ENCODE peak calls at places on chromosomes 5 and 9, in eight cellular contexts. W is adrenal gland; P is colonic mucosa; D is IMR-90; K is WERI-Rb-1; A is left ventricle myocardium inferior; G is psoas muscle; F is CD8-positive, alpha-beta T cell. U is an unnamed sample. For H3K27me3, the result is how much of the 10 kb centered on the place peaks cover.

GRCh38 chr5:170611446-170612088 is 107.7 kb downstream of the KCNIP1 start:
- DNase-seq in A (no peak), D (no peak), W (no peak), G (no peak), F (no peak), K (no peak), P (no peak), U (no peak)

GRCh38 chr9:120650352-120650751 is 63.9 kb downstream of the MEGF9 start:
- DNase-seq in G (no peak), D (no peak), P (no peak), K (no peak), A (no peak), W (no peak), F (no peak), U (peak)

GRCh38 chr9:114246558-114246957 is 76.3 kb upstream of the ORM1 start:
- DNase-seq in K (no peak), D (peak), G (no peak), A (no peak), W (no peak), P (no peak), F (no peak), U (no peak)

GRCh38 chr9:129624168-129624759 is 1.7 kb upstream of the NTMT1 start:
- DNase-seq in P (peak), G (no peak), A (no peak), D (peak), K (peak), W (no peak), F (peak), U (peak)

GRCh38 chr5:172114875-172115422 is 73.1 kb downstream of the STK10 start:
- DNase-seq in G (peak), F (peak), W (peak), A (peak), K (no peak), D (no peak), P (peak), U (no peak)

GRCh38 chr5:65305913-65306312 is 175.8 kb downstream of the ADAMTS6 start:
- DNase-seq in K (no peak), D (peak), W (no peak), A (no peak), G (no peak), F (no peak), P (no peak), U (no peak)

GRCh38 chr9:97807681-97808080 is 45.3 kb upstream of the FOXE1 start:
- DNase-seq in K (no peak), D (no peak), G (no peak), A (no peak), W (no peak), F (no peak), P (no peak), U (peak)

GRCh38 chr9:135307314-135307713 is 172.3 kb upstream of the PPP1R26 start:
- DNase-seq in W (no peak), A (no peak), G (no peak), D (no peak), K (no peak), F (no peak), P (no peak), U (no peak)

GRCh38 chr5:125295405-125295872 is 549.0 kb upstream of the ZNF608 start:
- DNase-seq in A (no peak), F (no peak), D (peak), P (no peak), K (no peak), W (no peak), G (no peak), U (peak)

GRCh38 chr5:38500861-38501260 is 55.6 kb downstream of the LIFR start:
- DNase-seq in F (no peak), P (no peak), G (no peak), A (no peak), W (no peak), K (no peak), D (peak), U (peak)

GRCh38 chr5:68251386-68251785 is 35.8 kb downstream of the PIK3R1 start:
- DNase-seq in A (peak), P (no peak), D (peak), G (no peak), F (peak), W (no peak), K (no peak), U (peak)

GRCh38 chr5:135544666-135545045 is 8.9 kb upstream of the NEUROG1 start:
- DNase-seq in P (no peak), A (no peak), D (no peak), F (no peak), K (peak), W (no peak), G (no peak), U (no peak)

GRCh38 chr5:135547590-135548254 is 12.0 kb upstream of the NEUROG1 start:
- DNase-seq in F (no peak), K (no peak), W (no peak), A (no peak), G (no peak), P (no peak), D (no peak), U (no peak)

GRCh38 chr5:135545115-135545514 is 9.4 kb upstream of the NEUROG1 start:
- DNase-seq in K (peak), F (no peak), G (no peak), D (no peak), A (no peak), W (no peak), P (no peak), U (no peak)

GRCh38 chr5:135546014-135546413 is 10.2 kb upstream of the NEUROG1 start:
- DNase-seq in K (peak), P (no peak), G (no peak), D (no peak), W (no peak), F (no peak), A (no peak), U (no peak)

DNA sequence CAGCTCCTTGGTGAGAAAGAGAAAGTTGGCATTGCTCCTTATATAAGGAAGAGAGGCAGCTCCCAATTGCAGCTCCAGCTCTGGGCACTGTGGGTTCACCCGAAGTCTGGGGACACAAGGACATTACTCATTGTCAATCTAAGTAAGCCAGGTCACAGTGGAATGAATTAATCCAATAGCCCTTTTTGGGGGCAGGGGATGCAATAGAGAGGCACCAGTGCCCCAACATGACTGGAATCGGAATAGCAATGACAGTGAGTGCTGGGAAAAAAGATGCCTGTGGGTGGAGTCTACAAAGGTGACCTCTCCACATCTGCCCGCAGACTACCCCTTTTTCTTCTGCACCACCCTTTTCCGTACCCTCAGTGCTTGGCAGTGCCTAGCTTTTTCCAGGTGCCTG is 11.1 kb upstream of the NEUROG1 start:
- DNase-seq in G (no peak), W (no peak), F (no peak), P (no peak), K (peak), D (no peak), A (no peak), U (no peak)
- H3K27me3 ChIP-seq in G (under half), W (under half), F (under half), P (under half), K (under half), D (half or more), A (half or more), U (under half)

GRCh38 chr5:111857633-111858032 is 100.6 kb upstream of the NREP start:
- DNase-seq in W (no peak), A (no peak), D (peak), P (no peak), G (no peak), F (no peak), K (no peak), U (peak)
- TF ChIP-seq CTCF in W (no peak), A (no peak), D (no peak), P (no peak), G (no peak), F (no peak), K (no peak), U (no peak)

DNA sequence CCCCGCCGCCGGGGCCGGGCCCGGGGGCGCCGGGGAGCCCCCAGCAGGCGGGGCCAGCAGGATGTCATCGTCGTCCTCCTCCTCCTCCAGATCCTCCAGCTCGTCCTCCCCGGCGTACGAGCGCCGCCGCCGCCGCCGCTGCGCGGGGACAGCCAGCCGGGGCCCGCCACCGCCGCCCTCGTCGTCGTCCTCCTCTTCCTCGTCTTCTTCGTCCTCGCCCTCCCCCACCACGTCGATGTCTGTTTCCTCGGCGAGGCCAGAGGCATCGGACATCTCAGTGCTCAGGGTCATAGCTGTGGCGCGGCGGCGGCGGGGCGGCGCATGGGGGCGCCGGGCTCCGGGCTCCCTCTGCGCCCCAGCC is 525 bp downstream of the FOXD1 start:
- DNase-seq in K (peak), W (no peak), F (peak), P (no peak), G (no peak), A (no peak), D (no peak), U (no peak)
- H3K27me3 ChIP-seq in K (under half), W (half or more), F (half or more), P (half or more), G (under half), A (half or more), D (under half), U (half or more)

GRCh38 chr9:18770509-18770908 is 262.5 kb downstream of the SAXO1 start:
- DNase-seq in K (no peak), P (no peak), D (no peak), F (no peak), A (no peak), W (no peak), G (no peak), U (no peak)
- TF ChIP-seq CTCF in K (no peak), P (no peak), D (no peak), F (no peak), A (no peak), W (no peak), G (no peak), U (no peak)

GRCh38 chr9:126621919-126622735 is 8.4 kb downstream of the LMX1B start:
- DNase-seq in A (no peak), P (no peak), D (no peak), K (no peak), W (no peak), G (peak), F (no peak), U (no peak)
- H3K27me3 ChIP-seq in A (half or more), P (half or more), D (half or more), K (half or more), W (half or more), G (under half), F (under half), U (half or more)

DNA sequence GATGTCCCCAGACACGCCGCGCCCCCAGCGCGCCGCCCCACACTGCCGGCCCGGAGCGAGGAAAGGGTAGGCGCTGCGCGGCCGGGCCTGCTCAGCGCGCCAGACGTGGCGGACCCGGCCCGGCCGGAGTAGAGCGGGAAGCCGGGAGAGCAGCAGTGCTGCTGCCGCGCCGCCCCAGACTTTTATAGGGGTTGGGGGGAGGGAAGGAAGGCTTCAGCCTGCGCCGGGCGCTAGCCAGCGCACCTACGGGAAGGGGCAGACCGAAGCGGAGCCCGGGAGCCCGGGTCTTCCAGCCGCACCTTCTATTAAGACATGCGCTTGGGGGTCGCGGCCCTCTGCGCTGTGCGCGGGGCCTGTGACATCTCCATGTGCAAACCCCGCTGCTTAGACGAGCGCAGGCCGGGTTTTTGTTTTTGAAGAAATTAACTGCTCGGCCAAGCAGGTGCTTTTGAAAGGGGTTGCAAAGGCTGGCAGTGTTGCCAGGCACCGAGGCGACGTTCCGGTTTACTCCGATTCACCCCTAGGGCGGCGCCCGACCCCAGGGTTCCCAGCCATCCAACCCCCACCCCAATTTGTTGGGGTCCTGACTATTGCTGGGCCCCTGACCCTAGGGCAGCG is 361 bp upstream of the PAX5 start:
- DNase-seq in F (no peak), G (peak), D (no peak), W (no peak), A (no peak), P (peak), K (no peak), U (no peak)
- TF ChIP-seq CTCF in F (no peak), G (no peak), D (no peak), W (no peak), A (no peak), P (no peak), K (peak), U (peak)

GRCh38 chr9:85009251-85009650 is 339.7 kb downstream of the NTRK2 start:
- DNase-seq in D (no peak), W (no peak), F (no peak), A (no peak), G (no peak), K (no peak), P (no peak), U (no peak)

GRCh38 chr9:85004818-85005413 is 335.4 kb downstream of the NTRK2 start:
- DNase-seq in F (no peak), D (no peak), P (no peak), W (no peak), A (no peak), K (no peak), G (no peak), U (no peak)

GRCh38 chr9:85013703-85014102 is 344.2 kb downstream of the NTRK2 start:
- DNase-seq in A (no peak), G (no peak), D (no peak), F (no peak), K (no peak), W (no peak), P (no peak), U (peak)

GRCh38 chr9:85007753-85008152 is 338.2 kb downstream of the NTRK2 start:
- DNase-seq in D (no peak), P (no peak), K (no peak), A (no peak), F (no peak), G (no peak), W (no peak), U (no peak)

DNA sequence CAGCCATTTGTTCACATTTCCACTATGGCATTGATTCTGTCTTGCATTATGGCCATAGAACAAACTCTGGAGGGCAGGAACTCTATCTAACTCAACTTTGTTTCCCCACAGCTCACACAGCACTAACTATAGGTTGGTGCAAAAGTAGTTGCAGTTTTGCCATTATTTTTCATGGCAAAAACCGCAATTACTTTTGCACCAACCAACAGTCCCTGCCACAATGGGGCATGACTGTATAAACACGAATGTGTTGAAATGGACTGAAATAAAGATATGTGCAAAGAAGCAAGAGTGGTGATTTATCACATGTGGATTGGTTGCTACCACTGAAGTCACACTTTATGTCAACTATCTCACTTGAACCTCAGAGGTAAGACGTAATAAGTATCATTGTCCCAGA is 338.7 kb downstream of the NTRK2 start:
- DNase-seq in P (no peak), F (no peak), D (no peak), W (no peak), A (no peak), K (no peak), G (no peak), U (no peak)
- H3K27me3 ChIP-seq in P (under half), F (under half), D (under half), W (under half), A (under half), K (under half), G (under half), U (under half)

GRCh38 chr5:60883229-60883628 is 39.2 kb upstream of the ELOVL7 start:
- DNase-seq in F (no peak), G (no peak), P (no peak), A (no peak), D (no peak), W (no peak), K (no peak), U (peak)
- TF ChIP-seq CTCF in F (no peak), G (no peak), P (peak), A (peak), D (no peak), W (peak), K (peak), U (peak)

GRCh38 chr5:87877495-87877894 is 391.1 kb downstream of the TMEM161B start:
- DNase-seq in D (no peak), F (no peak), A (no peak), G (no peak), W (no peak), K (no peak), P (no peak), U (no peak)
- H3K27me3 ChIP-seq in D (under half), F (under half), A (under half), G (under half), W (under half), K (under half), P (under half), U (under half)

GRCh38 chr5:31334061-31334700 is 140.7 kb downstream of the CDH6 start:
- DNase-seq in W (no peak), F (no peak), D (no peak), K (no peak), G (no peak), A (no peak), P (no peak), U (no peak)

GRCh38 chr5:31329722-31330121 is 136.2 kb downstream of the CDH6 start:
- DNase-seq in F (no peak), A (no peak), D (peak), K (no peak), G (no peak), W (no peak), P (no peak), U (no peak)

GRCh38 chr5:31333475-31333874 is 140.0 kb downstream of the CDH6 start:
- DNase-seq in D (no peak), A (no peak), W (no peak), G (no peak), K (no peak), F (no peak), P (no peak), U (no peak)

GRCh38 chr5:31335456-31335855 is 142.0 kb downstream of the CDH6 start:
- DNase-seq in F (no peak), K (no peak), A (no peak), P (no peak), D (no peak), W (no peak), G (no peak), U (no peak)
- TF ChIP-seq CTCF in F (no peak), K (no peak), A (no peak), P (no peak), D (no peak), W (no peak), G (no peak), U (no peak)

U was measured in bronchial epithelial cell.